ENCODE peak calls at places on chromosomes 2 and 18, in eight cellular contexts. One of them, this sample, is unnamed.
A peak's percentile ranks its signal among the peaks of the same experiment; 100 is the strongest.

GRCh38 chr2:169571571-169571970 is 2.1 kb downstream of the FASTKD1 start:
- DNase-seq in amygdala: no peak
- DNase-seq in aorta: no peak
- DNase-seq in activated naive CD8-positive, alpha-beta T cell treated with anti-CD3 and anti-CD28 coated beads, Interleukin-2, amount 50 U/mL, for 24 hours: no peak
- DNase-seq in memory B cell: no peak
- DNase-seq in cardiac fibroblast: no peak
- DNase-seq in iPS-NIHi11: no peak
- DNase-seq in activated CD4-positive, alpha-beta T cell treated with anti-CD3 and anti-CD28 coated beads, Interleukin-2, amount 10 ng/mL, durations not matched to agents 7 days and 5 days: no peak
- DNase-seq in this sample: no peak

GRCh38 chr2:228798931-228799588 is 472.0 kb downstream of the PID1 start:
- DNase-seq in amygdala: no peak
- DNase-seq in aorta: no peak
- DNase-seq in activated naive CD8-positive, alpha-beta T cell treated with anti-CD3 and anti-CD28 coated beads, Interleukin-2, amount 50 U/mL, for 24 hours: no peak
- DNase-seq in memory B cell: no peak
- DNase-seq in cardiac fibroblast: no peak
- DNase-seq in iPS-NIHi11: no peak
- DNase-seq in activated CD4-positive, alpha-beta T cell treated with anti-CD3 and anti-CD28 coated beads, Interleukin-2, amount 10 ng/mL, durations not matched to agents 7 days and 5 days: no peak
- DNase-seq in this sample: no peak

GRCh38 chr2:10424051-10424450 is 24.1 kb downstream of the ODC1 start:
- DNase-seq in amygdala: no peak
- DNase-seq in aorta: no peak
- DNase-seq in activated naive CD8-positive, alpha-beta T cell treated with anti-CD3 and anti-CD28 coated beads, Interleukin-2, amount 50 U/mL, for 24 hours: no peak
- DNase-seq in memory B cell: no peak
- DNase-seq in cardiac fibroblast: peak; percentile 93
- DNase-seq in iPS-NIHi11: peak; percentile 49
- DNase-seq in activated CD4-positive, alpha-beta T cell treated with anti-CD3 and anti-CD28 coated beads, Interleukin-2, amount 10 ng/mL, durations not matched to agents 7 days and 5 days: no peak
- DNase-seq in this sample: no peak

GRCh38 chr2:135052042-135052876 is at the start of gene RAB3GAP1:
- DNase-seq in amygdala: peak; percentile 50
- DNase-seq in aorta: peak; percentile 92
- DNase-seq in activated naive CD8-positive, alpha-beta T cell treated with anti-CD3 and anti-CD28 coated beads, Interleukin-2, amount 50 U/mL, for 24 hours: peak; percentile 91
- DNase-seq in memory B cell: peak; percentile 78
- DNase-seq in cardiac fibroblast: peak; percentile 88
- DNase-seq in iPS-NIHi11: peak; percentile 93
- DNase-seq in activated CD4-positive, alpha-beta T cell treated with anti-CD3 and anti-CD28 coated beads, Interleukin-2, amount 10 ng/mL, durations not matched to agents 7 days and 5 days: peak; percentile 94
- DNase-seq in this sample: peak; percentile 72

GRCh38 chr2:142153601-142154000 is 22.8 kb upstream of the LRP1B start:
- DNase-seq in amygdala: no peak
- DNase-seq in aorta: no peak
- DNase-seq in activated naive CD8-positive, alpha-beta T cell treated with anti-CD3 and anti-CD28 coated beads, Interleukin-2, amount 50 U/mL, for 24 hours: no peak
- DNase-seq in memory B cell: no peak
- DNase-seq in cardiac fibroblast: no peak
- DNase-seq in iPS-NIHi11: no peak
- DNase-seq in activated CD4-positive, alpha-beta T cell treated with anti-CD3 and anti-CD28 coated beads, Interleukin-2, amount 10 ng/mL, durations not matched to agents 7 days and 5 days: no peak
- DNase-seq in this sample: no peak

GRCh38 chr18:30625961-30626360 is 416.6 kb downstream of the DSC3 start:
- DNase-seq in amygdala: no peak
- DNase-seq in aorta: no peak
- DNase-seq in activated naive CD8-positive, alpha-beta T cell treated with anti-CD3 and anti-CD28 coated beads, Interleukin-2, amount 50 U/mL, for 24 hours: no peak
- DNase-seq in memory B cell: no peak
- DNase-seq in cardiac fibroblast: no peak
- DNase-seq in iPS-NIHi11: no peak
- DNase-seq in activated CD4-positive, alpha-beta T cell treated with anti-CD3 and anti-CD28 coated beads, Interleukin-2, amount 10 ng/mL, durations not matched to agents 7 days and 5 days: no peak
- DNase-seq in this sample: no peak

GRCh38 chr2:43708891-43709290 is 32.7 kb upstream of the C1GALT1C1L start:
- DNase-seq in amygdala: no peak
- DNase-seq in aorta: no peak
- DNase-seq in activated naive CD8-positive, alpha-beta T cell treated with anti-CD3 and anti-CD28 coated beads, Interleukin-2, amount 50 U/mL, for 24 hours: no peak
- DNase-seq in memory B cell: no peak
- DNase-seq in cardiac fibroblast: no peak
- DNase-seq in iPS-NIHi11: no peak
- DNase-seq in activated CD4-positive, alpha-beta T cell treated with anti-CD3 and anti-CD28 coated beads, Interleukin-2, amount 10 ng/mL, durations not matched to agents 7 days and 5 days: no peak
- DNase-seq in this sample: no peak

GRCh38 chr2:70616168-70616694 is 62.6 kb upstream of the TGFA start:
- DNase-seq in amygdala: no peak
- DNase-seq in aorta: no peak
- DNase-seq in activated naive CD8-positive, alpha-beta T cell treated with anti-CD3 and anti-CD28 coated beads, Interleukin-2, amount 50 U/mL, for 24 hours: no peak
- DNase-seq in memory B cell: no peak
- DNase-seq in cardiac fibroblast: no peak
- DNase-seq in iPS-NIHi11: peak; percentile 31
- DNase-seq in activated CD4-positive, alpha-beta T cell treated with anti-CD3 and anti-CD28 coated beads, Interleukin-2, amount 10 ng/mL, durations not matched to agents 7 days and 5 days: no peak
- DNase-seq in this sample: no peak

GRCh38 chr2:219724628-219725027 is 97.2 kb downstream of the SLC4A3 start:
- DNase-seq in amygdala: no peak
- DNase-seq in aorta: no peak
- DNase-seq in activated naive CD8-positive, alpha-beta T cell treated with anti-CD3 and anti-CD28 coated beads, Interleukin-2, amount 50 U/mL, for 24 hours: no peak
- DNase-seq in memory B cell: no peak
- DNase-seq in cardiac fibroblast: peak; percentile 69
- DNase-seq in iPS-NIHi11: no peak
- DNase-seq in activated CD4-positive, alpha-beta T cell treated with anti-CD3 and anti-CD28 coated beads, Interleukin-2, amount 10 ng/mL, durations not matched to agents 7 days and 5 days: no peak
- DNase-seq in this sample: no peak

GRCh38 chr2:121588357-121588756 is 57.7 kb downstream of the RNU4ATAC start:
- DNase-seq in amygdala: no peak
- DNase-seq in aorta: no peak
- DNase-seq in activated naive CD8-positive, alpha-beta T cell treated with anti-CD3 and anti-CD28 coated beads, Interleukin-2, amount 50 U/mL, for 24 hours: no peak
- DNase-seq in memory B cell: no peak
- DNase-seq in cardiac fibroblast: no peak
- DNase-seq in iPS-NIHi11: no peak
- DNase-seq in activated CD4-positive, alpha-beta T cell treated with anti-CD3 and anti-CD28 coated beads, Interleukin-2, amount 10 ng/mL, durations not matched to agents 7 days and 5 days: no peak
- DNase-seq in this sample: no peak

GRCh38 chr2:130834923-130835765 is 1.6 kb upstream of the ARHGEF4 start:
- DNase-seq in amygdala: no peak
- DNase-seq in aorta: peak; percentile 58
- DNase-seq in activated naive CD8-positive, alpha-beta T cell treated with anti-CD3 and anti-CD28 coated beads, Interleukin-2, amount 50 U/mL, for 24 hours: no peak
- DNase-seq in memory B cell: no peak
- DNase-seq in cardiac fibroblast: no peak
- DNase-seq in iPS-NIHi11: no peak
- DNase-seq in activated CD4-positive, alpha-beta T cell treated with anti-CD3 and anti-CD28 coated beads, Interleukin-2, amount 10 ng/mL, durations not matched to agents 7 days and 5 days: no peak
- DNase-seq in this sample: no peak

GRCh38 chr2:23746141-23746863 is 180.6 kb downstream of the ATAD2B start:
- DNase-seq in amygdala: no peak
- DNase-seq in aorta: no peak
- DNase-seq in activated naive CD8-positive, alpha-beta T cell treated with anti-CD3 and anti-CD28 coated beads, Interleukin-2, amount 50 U/mL, for 24 hours: no peak
- DNase-seq in memory B cell: no peak
- DNase-seq in cardiac fibroblast: no peak
- DNase-seq in iPS-NIHi11: no peak
- DNase-seq in activated CD4-positive, alpha-beta T cell treated with anti-CD3 and anti-CD28 coated beads, Interleukin-2, amount 10 ng/mL, durations not matched to agents 7 days and 5 days: no peak
- DNase-seq in this sample: no peak

GRCh38 chr2:11342561-11343343 is 1.7 kb downstream of the ROCK2 start:
- DNase-seq in amygdala: no peak
- DNase-seq in aorta: no peak
- DNase-seq in activated naive CD8-positive, alpha-beta T cell treated with anti-CD3 and anti-CD28 coated beads, Interleukin-2, amount 50 U/mL, for 24 hours: no peak
- DNase-seq in memory B cell: no peak
- DNase-seq in cardiac fibroblast: peak; percentile 60
- DNase-seq in iPS-NIHi11: no peak
- DNase-seq in activated CD4-positive, alpha-beta T cell treated with anti-CD3 and anti-CD28 coated beads, Interleukin-2, amount 10 ng/mL, durations not matched to agents 7 days and 5 days: no peak
- DNase-seq in this sample: no peak

GRCh38 chr2:67790622-67791021 is 272.2 kb downstream of the C1D start:
- DNase-seq in amygdala: no peak
- DNase-seq in aorta: no peak
- DNase-seq in activated naive CD8-positive, alpha-beta T cell treated with anti-CD3 and anti-CD28 coated beads, Interleukin-2, amount 50 U/mL, for 24 hours: no peak
- DNase-seq in memory B cell: no peak
- DNase-seq in cardiac fibroblast: peak; percentile 36
- DNase-seq in iPS-NIHi11: no peak
- DNase-seq in activated CD4-positive, alpha-beta T cell treated with anti-CD3 and anti-CD28 coated beads, Interleukin-2, amount 10 ng/mL, durations not matched to agents 7 days and 5 days: no peak
- DNase-seq in this sample: no peak

GRCh38 chr2:155442088-155442487 is 743.6 kb downstream of the KCNJ3 start:
- DNase-seq in amygdala: no peak
- DNase-seq in aorta: no peak
- DNase-seq in activated naive CD8-positive, alpha-beta T cell treated with anti-CD3 and anti-CD28 coated beads, Interleukin-2, amount 50 U/mL, for 24 hours: no peak
- DNase-seq in memory B cell: no peak
- DNase-seq in cardiac fibroblast: no peak
- DNase-seq in iPS-NIHi11: no peak
- DNase-seq in activated CD4-positive, alpha-beta T cell treated with anti-CD3 and anti-CD28 coated beads, Interleukin-2, amount 10 ng/mL, durations not matched to agents 7 days and 5 days: no peak
- DNase-seq in this sample: no peak

GRCh38 chr2:169301596-169302330 is 60.6 kb downstream of the LRP2 start:
- DNase-seq in amygdala: no peak
- DNase-seq in aorta: no peak
- DNase-seq in activated naive CD8-positive, alpha-beta T cell treated with anti-CD3 and anti-CD28 coated beads, Interleukin-2, amount 50 U/mL, for 24 hours: no peak
- DNase-seq in memory B cell: no peak
- DNase-seq in cardiac fibroblast: no peak
- DNase-seq in iPS-NIHi11: no peak
- DNase-seq in activated CD4-positive, alpha-beta T cell treated with anti-CD3 and anti-CD28 coated beads, Interleukin-2, amount 10 ng/mL, durations not matched to agents 7 days and 5 days: no peak
- DNase-seq in this sample: no peak

GRCh38 chr18:27608742-27609141 is 423.6 kb upstream of the CHST9 start:
- DNase-seq in amygdala: no peak
- DNase-seq in aorta: no peak
- DNase-seq in activated naive CD8-positive, alpha-beta T cell treated with anti-CD3 and anti-CD28 coated beads, Interleukin-2, amount 50 U/mL, for 24 hours: no peak
- DNase-seq in memory B cell: no peak
- DNase-seq in cardiac fibroblast: peak; percentile 1
- DNase-seq in iPS-NIHi11: no peak
- DNase-seq in activated CD4-positive, alpha-beta T cell treated with anti-CD3 and anti-CD28 coated beads, Interleukin-2, amount 10 ng/mL, durations not matched to agents 7 days and 5 days: no peak
- DNase-seq in this sample: no peak

GRCh38 chr18:23209031-23209430 is 73.7 kb downstream of the CABLES1 start:
- DNase-seq in amygdala: no peak
- DNase-seq in aorta: no peak
- DNase-seq in activated naive CD8-positive, alpha-beta T cell treated with anti-CD3 and anti-CD28 coated beads, Interleukin-2, amount 50 U/mL, for 24 hours: peak; percentile 48
- DNase-seq in memory B cell: no peak
- DNase-seq in cardiac fibroblast: no peak
- DNase-seq in iPS-NIHi11: no peak
- DNase-seq in activated CD4-positive, alpha-beta T cell treated with anti-CD3 and anti-CD28 coated beads, Interleukin-2, amount 10 ng/mL, durations not matched to agents 7 days and 5 days: no peak
- DNase-seq in this sample: no peak

GRCh38 chr2:236352761-236353593 is 88.8 kb upstream of the ASB18 start:
- DNase-seq in amygdala: no peak
- DNase-seq in aorta: no peak
- DNase-seq in activated naive CD8-positive, alpha-beta T cell treated with anti-CD3 and anti-CD28 coated beads, Interleukin-2, amount 50 U/mL, for 24 hours: no peak
- DNase-seq in memory B cell: peak; percentile 47
- DNase-seq in cardiac fibroblast: peak; percentile 41
- DNase-seq in iPS-NIHi11: no peak
- DNase-seq in activated CD4-positive, alpha-beta T cell treated with anti-CD3 and anti-CD28 coated beads, Interleukin-2, amount 10 ng/mL, durations not matched to agents 7 days and 5 days: peak; percentile 44
- DNase-seq in this sample: no peak

GRCh38 chr2:126785862-126786261 is 112.8 kb upstream of the TEX51 start:
- DNase-seq in amygdala: no peak
- DNase-seq in aorta: no peak
- DNase-seq in activated naive CD8-positive, alpha-beta T cell treated with anti-CD3 and anti-CD28 coated beads, Interleukin-2, amount 50 U/mL, for 24 hours: no peak
- DNase-seq in memory B cell: no peak
- DNase-seq in cardiac fibroblast: no peak
- DNase-seq in iPS-NIHi11: no peak
- DNase-seq in activated CD4-positive, alpha-beta T cell treated with anti-CD3 and anti-CD28 coated beads, Interleukin-2, amount 10 ng/mL, durations not matched to agents 7 days and 5 days: no peak
- DNase-seq in this sample: no peak

GRCh38 chr18:54147439-54147838 is 77.0 kb downstream of the MBD2 start:
- DNase-seq in amygdala: no peak
- DNase-seq in aorta: no peak
- DNase-seq in activated naive CD8-positive, alpha-beta T cell treated with anti-CD3 and anti-CD28 coated beads, Interleukin-2, amount 50 U/mL, for 24 hours: no peak
- DNase-seq in memory B cell: no peak
- DNase-seq in cardiac fibroblast: no peak
- DNase-seq in iPS-NIHi11: no peak
- DNase-seq in activated CD4-positive, alpha-beta T cell treated with anti-CD3 and anti-CD28 coated beads, Interleukin-2, amount 10 ng/mL, durations not matched to agents 7 days and 5 days: no peak
- DNase-seq in this sample: no peak

GRCh38 chr2:99552529-99552928 is 62.7 kb upstream of the REV1 start:
- DNase-seq in amygdala: no peak
- DNase-seq in aorta: no peak
- DNase-seq in activated naive CD8-positive, alpha-beta T cell treated with anti-CD3 and anti-CD28 coated beads, Interleukin-2, amount 50 U/mL, for 24 hours: no peak
- DNase-seq in memory B cell: no peak
- DNase-seq in cardiac fibroblast: no peak
- DNase-seq in iPS-NIHi11: no peak
- DNase-seq in activated CD4-positive, alpha-beta T cell treated with anti-CD3 and anti-CD28 coated beads, Interleukin-2, amount 10 ng/mL, durations not matched to agents 7 days and 5 days: no peak
- DNase-seq in this sample: no peak

GRCh38 chr2:140880573-140880972 is 1250.2 kb downstream of the LRP1B start:
- DNase-seq in amygdala: no peak
- DNase-seq in aorta: no peak
- DNase-seq in activated naive CD8-positive, alpha-beta T cell treated with anti-CD3 and anti-CD28 coated beads, Interleukin-2, amount 50 U/mL, for 24 hours: no peak
- DNase-seq in memory B cell: no peak
- DNase-seq in cardiac fibroblast: no peak
- DNase-seq in iPS-NIHi11: no peak
- DNase-seq in activated CD4-positive, alpha-beta T cell treated with anti-CD3 and anti-CD28 coated beads, Interleukin-2, amount 10 ng/mL, durations not matched to agents 7 days and 5 days: no peak
- DNase-seq in this sample: no peak

GRCh38 chr2:203636896-203637818 is 69.3 kb upstream of the CD28 start:
- DNase-seq in amygdala: no peak
- DNase-seq in aorta: no peak
- DNase-seq in activated naive CD8-positive, alpha-beta T cell treated with anti-CD3 and anti-CD28 coated beads, Interleukin-2, amount 50 U/mL, for 24 hours: no peak
- DNase-seq in memory B cell: no peak
- DNase-seq in cardiac fibroblast: peak; percentile 64
- DNase-seq in iPS-NIHi11: no peak
- DNase-seq in activated CD4-positive, alpha-beta T cell treated with anti-CD3 and anti-CD28 coated beads, Interleukin-2, amount 10 ng/mL, durations not matched to agents 7 days and 5 days: peak; percentile 7
- DNase-seq in this sample: no peak

GRCh38 chr2:152383702-152384101 is 48.7 kb downstream of the FMNL2 start:
- DNase-seq in amygdala: no peak
- DNase-seq in aorta: no peak
- DNase-seq in activated naive CD8-positive, alpha-beta T cell treated with anti-CD3 and anti-CD28 coated beads, Interleukin-2, amount 50 U/mL, for 24 hours: no peak
- DNase-seq in memory B cell: no peak
- DNase-seq in cardiac fibroblast: no peak
- DNase-seq in iPS-NIHi11: no peak
- DNase-seq in activated CD4-positive, alpha-beta T cell treated with anti-CD3 and anti-CD28 coated beads, Interleukin-2, amount 10 ng/mL, durations not matched to agents 7 days and 5 days: no peak
- DNase-seq in this sample: no peak

GRCh38 chr18:45916302-45916701 is 50.8 kb downstream of the EPG5 start:
- DNase-seq in amygdala: no peak
- DNase-seq in aorta: no peak
- DNase-seq in activated naive CD8-positive, alpha-beta T cell treated with anti-CD3 and anti-CD28 coated beads, Interleukin-2, amount 50 U/mL, for 24 hours: no peak
- DNase-seq in memory B cell: no peak
- DNase-seq in cardiac fibroblast: no peak
- DNase-seq in iPS-NIHi11: peak; percentile 32
- DNase-seq in activated CD4-positive, alpha-beta T cell treated with anti-CD3 and anti-CD28 coated beads, Interleukin-2, amount 10 ng/mL, durations not matched to agents 7 days and 5 days: peak; percentile 24
- DNase-seq in this sample: no peak

GRCh38 chr2:9217838-9218770 is 11.5 kb downstream of the ASAP2 start:
- DNase-seq in amygdala: no peak
- DNase-seq in aorta: no peak
- DNase-seq in activated naive CD8-positive, alpha-beta T cell treated with anti-CD3 and anti-CD28 coated beads, Interleukin-2, amount 50 U/mL, for 24 hours: no peak
- DNase-seq in memory B cell: no peak
- DNase-seq in cardiac fibroblast: no peak
- DNase-seq in iPS-NIHi11: no peak
- DNase-seq in activated CD4-positive, alpha-beta T cell treated with anti-CD3 and anti-CD28 coated beads, Interleukin-2, amount 10 ng/mL, durations not matched to agents 7 days and 5 days: no peak
- DNase-seq in this sample: no peak

This sample was measured in activated B cell treated with CpG ODN at 0.5 μM for 24 hours.